ENCODE peak calls at places on chromosome 12, in six cellular contexts. One of them, this sample, is unnamed.

GRCh38 chr12:29858270-29858786 is 74.6 kb upstream of the TMTC1 start:
- DNase-seq in mammary epithelial cell: peak
- DNase-seq in kidney tubule cell: no peak
- DNase-seq in activated T-cell treated with anti-CD3 and anti-CD28 coated beads for 1 hour: no peak
- DNase-seq in cardiac septum: no peak
- DNase-seq in left ventricle myocardium inferior: no peak
- DNase-seq in this sample: no peak

GRCh38 chr12:95774311-95775045 is 16.1 kb downstream of the NTN4 start:
- DNase-seq in mammary epithelial cell: peak
- DNase-seq in kidney tubule cell: peak
- DNase-seq in activated T-cell treated with anti-CD3 and anti-CD28 coated beads for 1 hour: no peak
- DNase-seq in cardiac septum: no peak
- DNase-seq in left ventricle myocardium inferior: no peak
- DNase-seq in this sample: peak

GRCh38 chr12:123995023-123995422 is 22.0 kb downstream of the ZNF664 start:
- DNase-seq in mammary epithelial cell: peak
- DNase-seq in kidney tubule cell: peak
- DNase-seq in activated T-cell treated with anti-CD3 and anti-CD28 coated beads for 1 hour: no peak
- DNase-seq in cardiac septum: no peak
- DNase-seq in left ventricle myocardium inferior: no peak
- DNase-seq in this sample: peak

GRCh38 chr12:122880668-122881067 is 15.3 kb downstream of the VPS37B start:
- DNase-seq in mammary epithelial cell: no peak
- DNase-seq in kidney tubule cell: no peak
- DNase-seq in activated T-cell treated with anti-CD3 and anti-CD28 coated beads for 1 hour: no peak
- DNase-seq in cardiac septum: no peak
- DNase-seq in left ventricle myocardium inferior: no peak
- DNase-seq in this sample: peak

GRCh38 chr12:93387780-93388179 is 10.1 kb downstream of the NUDT4 start:
- DNase-seq in mammary epithelial cell: peak
- DNase-seq in kidney tubule cell: peak
- DNase-seq in activated T-cell treated with anti-CD3 and anti-CD28 coated beads for 1 hour: no peak
- DNase-seq in cardiac septum: no peak
- DNase-seq in left ventricle myocardium inferior: no peak
- DNase-seq in this sample: peak

GRCh38 chr12:13195244-13195643 is 1.3 kb upstream of the EMP1 start:
- DNase-seq in mammary epithelial cell: no peak
- DNase-seq in kidney tubule cell: peak
- DNase-seq in activated T-cell treated with anti-CD3 and anti-CD28 coated beads for 1 hour: no peak
- DNase-seq in cardiac septum: no peak
- DNase-seq in left ventricle myocardium inferior: no peak
- DNase-seq in this sample: no peak

GRCh38 chr12:113678222-113678621 is 206.6 kb upstream of the LHX5 start:
- DNase-seq in mammary epithelial cell: peak
- DNase-seq in kidney tubule cell: no peak
- DNase-seq in activated T-cell treated with anti-CD3 and anti-CD28 coated beads for 1 hour: no peak
- DNase-seq in cardiac septum: no peak
- DNase-seq in left ventricle myocardium inferior: no peak
- DNase-seq in this sample: peak

GRCh38 chr12:17976202-17976601 is 113.8 kb downstream of the RERGL start:
- DNase-seq in mammary epithelial cell: peak
- DNase-seq in kidney tubule cell: no peak
- DNase-seq in activated T-cell treated with anti-CD3 and anti-CD28 coated beads for 1 hour: no peak
- DNase-seq in cardiac septum: no peak
- DNase-seq in left ventricle myocardium inferior: no peak
- DNase-seq in this sample: no peak

GRCh38 chr12:113439606-113440030 is 17.4 kb downstream of the SDSL start:
- DNase-seq in mammary epithelial cell: no peak
- DNase-seq in kidney tubule cell: peak
- DNase-seq in activated T-cell treated with anti-CD3 and anti-CD28 coated beads for 1 hour: no peak
- DNase-seq in cardiac septum: no peak
- DNase-seq in left ventricle myocardium inferior: no peak
- DNase-seq in this sample: peak

GRCh38 chr12:100564090-100564489 is 9.4 kb upstream of the GAS2L3 start:
- DNase-seq in mammary epithelial cell: no peak
- DNase-seq in kidney tubule cell: no peak
- DNase-seq in activated T-cell treated with anti-CD3 and anti-CD28 coated beads for 1 hour: no peak
- DNase-seq in cardiac septum: no peak
- DNase-seq in left ventricle myocardium inferior: no peak
- DNase-seq in this sample: no peak

GRCh38 chr12:39440781-39441180 is 2.1 kb downstream of the KIF21A start:
- DNase-seq in mammary epithelial cell: no peak
- DNase-seq in kidney tubule cell: peak
- DNase-seq in activated T-cell treated with anti-CD3 and anti-CD28 coated beads for 1 hour: no peak
- DNase-seq in cardiac septum: no peak
- DNase-seq in left ventricle myocardium inferior: no peak
- DNase-seq in this sample: no peak

GRCh38 chr12:16473610-16474326 is 126.3 kb downstream of the MGST1 start:
- DNase-seq in mammary epithelial cell: no peak
- DNase-seq in kidney tubule cell: peak
- DNase-seq in activated T-cell treated with anti-CD3 and anti-CD28 coated beads for 1 hour: no peak
- DNase-seq in cardiac septum: no peak
- DNase-seq in left ventricle myocardium inferior: no peak
- DNase-seq in this sample: peak

GRCh38 chr12:50620050-50620974 is 115.5 kb downstream of the DIP2B start:
- DNase-seq in mammary epithelial cell: peak
- DNase-seq in kidney tubule cell: peak
- DNase-seq in activated T-cell treated with anti-CD3 and anti-CD28 coated beads for 1 hour: no peak
- DNase-seq in cardiac septum: no peak
- DNase-seq in left ventricle myocardium inferior: no peak
- DNase-seq in this sample: peak

GRCh38 chr12:52949413-52950331 is 754 bp downstream of the KRT18 start:
- DNase-seq in mammary epithelial cell: peak
- DNase-seq in kidney tubule cell: peak
- DNase-seq in activated T-cell treated with anti-CD3 and anti-CD28 coated beads for 1 hour: no peak
- DNase-seq in cardiac septum: no peak
- DNase-seq in left ventricle myocardium inferior: no peak
- DNase-seq in this sample: peak

GRCh38 chr12:124633954-124634352 is 66.5 kb upstream of the NCOR2 start:
- DNase-seq in mammary epithelial cell: no peak
- DNase-seq in kidney tubule cell: no peak
- DNase-seq in activated T-cell treated with anti-CD3 and anti-CD28 coated beads for 1 hour: no peak
- DNase-seq in cardiac septum: no peak
- DNase-seq in left ventricle myocardium inferior: no peak
- DNase-seq in this sample: no peak

GRCh38 chr12:118925407-118926202 is 55.7 kb upstream of the SRRM4 start:
- DNase-seq in mammary epithelial cell: no peak
- DNase-seq in kidney tubule cell: no peak
- DNase-seq in activated T-cell treated with anti-CD3 and anti-CD28 coated beads for 1 hour: no peak
- DNase-seq in cardiac septum: no peak
- DNase-seq in left ventricle myocardium inferior: no peak
- DNase-seq in this sample: no peak

GRCh38 chr12:67386869-67387570 is 117.9 kb downstream of the CAND1 start:
- DNase-seq in mammary epithelial cell: no peak
- DNase-seq in kidney tubule cell: no peak
- DNase-seq in activated T-cell treated with anti-CD3 and anti-CD28 coated beads for 1 hour: no peak
- DNase-seq in cardiac septum: no peak
- DNase-seq in left ventricle myocardium inferior: no peak
- DNase-seq in this sample: no peak

GRCh38 chr12:68746572-68747180 is 700 bp downstream of the SLC35E3 start:
- DNase-seq in mammary epithelial cell: peak
- DNase-seq in kidney tubule cell: peak
- DNase-seq in activated T-cell treated with anti-CD3 and anti-CD28 coated beads for 1 hour: peak
- DNase-seq in cardiac septum: peak
- DNase-seq in left ventricle myocardium inferior: peak
- DNase-seq in this sample: peak

GRCh38 chr12:93823616-93824410 is 146.6 kb downstream of the CRADD start:
- DNase-seq in mammary epithelial cell: no peak
- DNase-seq in kidney tubule cell: peak
- DNase-seq in activated T-cell treated with anti-CD3 and anti-CD28 coated beads for 1 hour: no peak
- DNase-seq in cardiac septum: no peak
- DNase-seq in left ventricle myocardium inferior: no peak
- DNase-seq in this sample: no peak